ENCODE peak calls at places on chromosomes 4 and X, in ten cellular contexts. S is CD4-positive, alpha-beta memory T cell; O is tibial artery; M is stomach; P is Peyer's patch; I is colonic mucosa; H is lower lobe of right lung; D is right atrium auricular region; R is mammary epithelial cell; A is CD8-positive, alpha-beta T cell. Q is an unnamed sample. For H3K4me1, the result is how much of the 10 kb centered on the place peaks cover.

GRCh38 chr4:96194993-96195392 is 355.1 kb downstream of the PDHA2 start:
- DNase-seq in S (no peak), R (no peak), I (no peak), A (no peak), H (no peak), D (no peak), O (no peak), M (no peak), P (no peak), Q (no peak)

GRCh38 chrX:140071037-140071436 is 105.7 kb upstream of the CXorf66 start:
- DNase-seq in P (no peak), A (no peak), R (no peak), O (no peak), M (no peak), S (no peak), H (no peak), D (no peak), I (no peak), Q (no peak)

GRCh38 chrX:17812763-17813162 is 48.3 kb downstream of the RAI2 start:
- DNase-seq in O (no peak), A (no peak), S (no peak), I (no peak), M (no peak), P (no peak), R (no peak), D (no peak), H (no peak), Q (peak)

GRCh38 chrX:9902651-9903050 is 64.5 kb upstream of the CLDN34 start:
- DNase-seq in S (no peak), I (no peak), M (no peak), O (no peak), A (no peak), R (peak), D (no peak), H (no peak), P (no peak), Q (no peak)

GRCh38 chr4:150072906-150073714 is 5.1 kb upstream of the DCLK2 start:
- DNase-seq in D (no peak), I (no peak), H (no peak), O (no peak), P (no peak), M (no peak), S (no peak), A (no peak), R (no peak), Q (no peak)

GRCh38 chrX:68834371-68835103 is 5.7 kb downstream of the EFNB1 start:
- DNase-seq in I (peak), R (no peak), M (no peak), S (no peak), H (no peak), P (peak), D (no peak), A (peak), O (no peak), Q (peak)

GRCh38 chrX:155071694-155072215 is 447 bp downstream of the BRCC3 start:
- DNase-seq in M (no peak), S (peak), I (peak), H (no peak), D (no peak), P (no peak), A (no peak), O (peak), R (no peak), Q (peak)

GRCh38 chrX:118872102-118872566 is 48.5 kb downstream of the ZCCHC12 start:
- DNase-seq in I (peak), R (peak), O (peak), M (peak), S (no peak), H (no peak), D (peak), P (no peak), A (no peak), Q (peak)

GRCh38 chrX:12956704-12957541 is 18.0 kb upstream of the TMSB4X start:
- DNase-seq in I (peak), R (peak), M (no peak), O (no peak), A (peak), P (no peak), D (no peak), S (peak), H (no peak), Q (peak)

GRCh38 chr4:168334053-168334452 is 15.5 kb upstream of the DDX60 start:
- DNase-seq in R (no peak), P (no peak), S (no peak), M (no peak), D (no peak), H (no peak), I (no peak), O (no peak), A (no peak), Q (no peak)

GRCh38 chrX:47174376-47174775 is 19.3 kb upstream of the UBA1 start:
- DNase-seq in H (no peak), I (no peak), R (no peak), M (no peak), A (no peak), D (no peak), O (no peak), S (no peak), P (no peak), Q (no peak)

GRCh38 chr4:124152130-124152529 is 560.4 kb downstream of the ANKRD50 start:
- DNase-seq in R (no peak), O (no peak), M (no peak), H (no peak), D (no peak), P (no peak), A (no peak), I (no peak), S (no peak), Q (no peak)

GRCh38 chrX:69046996-69047490 is 118.2 kb downstream of the PJA1 start:
- DNase-seq in P (no peak), O (no peak), S (no peak), I (no peak), A (no peak), D (peak), M (no peak), H (no peak), R (no peak), Q (no peak)

GRCh38 chrX:56268888-56269287 is 36.7 kb downstream of the KLF8 start:
- DNase-seq in I (no peak), M (no peak), S (no peak), A (no peak), R (peak), P (no peak), O (no peak), D (no peak), H (no peak), Q (no peak)

GRCh38 chr4:81421346-81422218 is 50.1 kb downstream of the RASGEF1B start:
- DNase-seq in P (no peak), M (peak), H (no peak), O (no peak), I (peak), D (no peak), S (no peak), R (peak), A (no peak), Q (peak)

GRCh38 chr4:25172964-25173917 is 13.0 kb upstream of the SEPSECS start:
- DNase-seq in I (no peak), M (no peak), H (no peak), S (no peak), A (no peak), D (peak), R (peak), P (no peak), O (peak), Q (no peak)

GRCh38 chr4:142354794-142355416 is 491.2 kb downstream of the INPP4B start:
- DNase-seq in A (no peak), H (no peak), O (no peak), R (no peak), M (no peak), D (no peak), P (no peak), I (no peak), S (peak), Q (peak)

DNA sequence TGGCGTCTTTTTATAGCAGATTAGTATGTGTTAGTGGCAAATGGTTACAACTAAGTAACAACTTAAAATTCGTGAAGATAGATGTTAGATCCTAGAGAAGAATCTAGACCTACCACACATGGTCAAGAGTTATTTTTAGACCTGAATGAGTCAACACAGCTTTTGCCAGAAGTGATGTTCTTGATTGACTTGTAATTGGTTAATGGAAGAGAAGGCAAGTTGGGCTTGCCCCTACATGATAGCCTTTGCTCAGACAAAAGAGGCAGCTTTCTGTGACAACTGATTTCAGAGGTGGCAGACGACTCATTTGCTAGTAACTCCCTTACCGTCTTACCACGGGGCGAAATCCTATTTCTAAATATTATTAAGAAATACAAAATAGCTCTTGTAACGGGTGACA is 4.9 kb downstream of the CPE start:
- DNase-seq in A (no peak), M (no peak), R (peak), O (no peak), I (no peak), H (no peak), D (no peak), P (no peak), S (no peak), Q (no peak)
- H3K4me1 ChIP-seq in A (under half), M (under half), R (under half), O (under half), I (under half), H (under half), D (under half), P (under half), S (under half), Q (under half)

DNA sequence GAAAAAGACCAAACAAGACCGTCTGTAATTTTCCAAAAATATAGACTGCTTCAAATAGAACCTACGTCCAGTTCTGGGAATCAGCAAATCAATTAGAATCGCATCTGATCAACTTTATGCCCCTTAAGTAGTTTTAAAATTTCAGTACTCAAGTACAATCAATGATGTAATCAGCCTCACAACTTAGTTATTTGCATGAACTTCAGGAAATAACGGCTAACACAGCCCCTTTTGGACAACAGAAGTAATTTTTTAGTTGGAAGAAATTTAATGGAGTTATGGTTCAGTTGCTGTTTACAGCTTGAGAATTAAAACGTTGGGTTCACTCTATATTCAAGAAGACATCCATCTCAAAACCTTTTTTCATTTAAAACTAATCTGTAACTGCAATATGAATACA is 1.1 kb downstream of the TAPT1 start:
- DNase-seq in H (no peak), D (no peak), R (no peak), O (no peak), P (no peak), S (no peak), M (no peak), I (no peak), A (no peak), Q (no peak)
- H3K27ac ChIP-seq in H (peak), D (peak), R (peak), O (peak), P (no peak), S (peak), M (peak), I (peak), A (peak), Q (no peak)

GRCh38 chr4:67035501-67035900 is 509.8 kb downstream of the CENPC start:
- DNase-seq in O (no peak), P (no peak), M (no peak), H (no peak), S (no peak), D (no peak), A (no peak), R (peak), I (no peak), Q (no peak)

GRCh38 chr4:67035986-67036385 is 509.3 kb downstream of the CENPC start:
- DNase-seq in S (no peak), H (no peak), R (peak), D (no peak), O (no peak), M (no peak), I (no peak), A (no peak), P (no peak), Q (no peak)

DNA sequence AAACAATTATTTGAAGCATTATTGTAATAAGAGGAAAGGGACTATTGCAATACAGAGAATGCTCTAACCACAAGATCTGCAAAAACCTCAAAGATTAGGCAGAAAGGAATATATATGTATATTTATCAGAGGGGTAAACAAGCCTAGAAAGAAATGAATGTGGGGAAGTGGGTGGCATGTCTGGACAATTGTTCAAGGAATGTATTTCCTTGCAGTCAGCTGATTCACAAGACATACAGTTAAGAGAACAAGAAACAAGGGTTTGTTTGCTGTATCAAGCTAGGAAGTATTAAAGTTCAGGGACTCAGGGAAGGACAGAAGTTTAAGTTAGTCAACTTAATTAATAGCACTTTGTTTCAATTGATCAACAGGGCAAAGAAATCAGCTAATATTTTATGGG is 514.7 kb downstream of the CENPC start:
- DNase-seq in O (no peak), R (peak), M (no peak), I (no peak), P (no peak), H (no peak), A (no peak), S (no peak), D (no peak), Q (no peak)
- H3K4me3 ChIP-seq in O (no peak), R (no peak), M (no peak), I (no peak), P (no peak), H (no peak), A (no peak), S (no peak), D (no peak), Q (no peak)

DNA sequence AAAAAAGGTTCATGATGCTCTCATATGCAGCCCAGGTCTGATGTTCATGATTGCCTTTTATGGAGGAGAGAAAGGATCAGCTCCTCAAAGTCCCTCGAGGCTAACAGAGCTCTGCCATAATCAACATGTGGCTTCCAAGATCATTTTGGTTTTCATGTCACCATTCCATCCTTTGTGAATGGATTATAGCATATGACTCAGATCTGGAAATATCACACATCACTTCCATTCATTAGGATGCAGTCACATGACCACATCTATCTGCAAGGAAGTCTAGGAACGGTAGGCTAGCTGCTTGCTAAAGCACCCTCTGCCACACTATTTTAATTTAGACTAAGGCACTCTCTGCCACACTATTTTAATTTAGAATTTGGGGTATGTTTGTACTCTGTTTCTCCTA is 77.6 kb downstream of the COX18 start:
- DNase-seq in A (no peak), O (no peak), M (no peak), R (no peak), I (no peak), S (no peak), H (no peak), D (no peak), P (no peak), Q (no peak)
- H3K4me1 ChIP-seq in A (under half), O (under half), M (under half), R (under half), I (under half), S (under half), H (under half), D (under half), P (under half), Q (under half)

GRCh38 chr4:38889143-38889542 is 21.5 kb downstream of the FAM114A1 start:
- DNase-seq in S (no peak), O (no peak), P (no peak), A (no peak), R (peak), H (no peak), D (no peak), M (no peak), I (no peak), Q (peak)
- H3K27ac ChIP-seq in S (no peak), O (peak), P (no peak), A (no peak), R (peak), H (no peak), D (peak), M (peak), I (no peak), Q (no peak)

GRCh38 chrX:151973851-151974335 is 583 bp downstream of the GABRE start:
- DNase-seq in P (peak), H (peak), A (no peak), R (peak), O (peak), D (no peak), M (no peak), S (no peak), I (peak), Q (peak)
- H3K4me3 ChIP-seq in P (peak), H (peak), A (no peak), R (peak), O (peak), D (peak), M (peak), S (no peak), I (peak), Q (peak)

GRCh38 chr4:53477038-53477565 is 99.7 kb downstream of the FIP1L1 start:
- DNase-seq in R (peak), I (no peak), M (no peak), S (no peak), D (no peak), O (no peak), P (no peak), H (no peak), A (no peak), Q (no peak)
- H3K4me1 ChIP-seq in R (half or more), I (under half), M (under half), S (under half), D (under half), O (under half), P (under half), H (under half), A (under half), Q (under half)

DNA sequence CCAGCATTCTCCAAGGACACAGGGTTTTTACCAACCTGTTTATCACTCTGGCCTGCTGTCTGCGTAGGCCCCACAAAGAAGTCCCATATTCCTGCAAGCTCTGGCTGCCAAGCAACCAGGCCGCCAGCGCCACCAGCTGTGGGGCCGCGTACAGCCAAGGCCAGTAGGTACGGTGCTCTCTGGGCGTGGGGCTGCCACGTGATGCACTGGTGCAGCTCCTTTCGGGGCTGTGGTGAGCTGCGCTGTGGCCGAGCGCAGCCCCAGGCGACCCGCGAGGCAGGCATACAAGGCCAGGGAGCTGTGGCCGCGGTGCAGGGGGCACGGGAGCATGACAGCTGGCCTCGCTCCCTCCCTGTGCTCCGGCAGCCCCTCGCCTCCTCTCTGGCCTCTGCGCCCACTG is 22.2 kb downstream of the LUZP4 start:
- DNase-seq in R (no peak), O (no peak), H (no peak), M (no peak), D (no peak), A (no peak), S (no peak), P (no peak), I (no peak), Q (no peak)
- H3K27ac ChIP-seq in R (no peak), O (no peak), H (no peak), M (no peak), D (no peak), A (no peak), S (no peak), P (no peak), I (no peak), Q (no peak)

GRCh38 chrX:107272431-107272921 is 66.1 kb downstream of the DNAAF6 start:
- DNase-seq in R (no peak), A (no peak), P (no peak), D (no peak), I (peak), H (no peak), S (no peak), O (no peak), M (no peak), Q (peak)
- H3K4me3 ChIP-seq in R (peak), A (no peak), P (no peak), D (no peak), I (no peak), H (no peak), S (no peak), O (no peak), M (no peak), Q (no peak)

GRCh38 chr4:87120411-87121162 is 99.8 kb downstream of the KLHL8 start:
- DNase-seq in H (no peak), I (peak), D (no peak), S (no peak), R (peak), M (no peak), P (peak), A (no peak), O (peak), Q (peak)

GRCh38 chr4:87118421-87118820 is 102.0 kb downstream of the KLHL8 start:
- DNase-seq in R (no peak), A (no peak), S (no peak), M (no peak), I (no peak), P (no peak), O (no peak), D (no peak), H (no peak), Q (no peak)

GRCh38 chr4:87121332-87122065 is 98.9 kb downstream of the KLHL8 start:
- DNase-seq in P (no peak), O (no peak), H (no peak), M (no peak), R (peak), I (no peak), D (no peak), A (no peak), S (no peak), Q (no peak)

GRCh38 chr4:87118826-87119225 is 101.6 kb downstream of the KLHL8 start:
- DNase-seq in S (no peak), O (no peak), M (no peak), H (no peak), D (no peak), I (no peak), P (no peak), R (peak), A (no peak), Q (no peak)

DNA sequence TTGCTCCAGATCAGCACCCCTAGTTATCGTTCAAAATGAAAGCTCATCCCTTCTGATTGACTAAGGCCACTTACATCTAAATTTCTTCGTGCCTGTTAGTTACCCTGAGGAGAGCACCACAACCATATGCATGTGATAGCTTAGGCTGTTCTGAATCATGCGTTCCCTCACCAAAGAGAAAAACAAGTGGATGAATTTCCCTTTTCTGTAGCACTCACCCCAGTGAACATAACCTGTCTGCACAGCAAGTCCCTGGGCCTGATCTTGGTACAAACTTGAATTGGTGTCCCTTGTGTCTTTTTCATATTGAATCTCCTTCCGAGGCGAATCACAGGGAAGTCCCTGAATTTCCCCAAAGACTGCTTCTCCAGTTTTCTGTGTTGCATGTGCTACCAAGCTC is 100.5 kb downstream of the KLHL8 start:
- DNase-seq in I (no peak), M (no peak), H (no peak), D (no peak), A (no peak), O (no peak), R (peak), S (no peak), P (no peak), Q (no peak)
- H3K4me1 ChIP-seq in I (under half), M (half or more), H (under half), D (under half), A (under half), O (under half), R (under half), S (under half), P (under half), Q (under half)

Q was measured in small intestine.